ENCODE peak calls at places on chromosomes 4 and X, in eight cellular contexts. Y is cardiac septum, B is progenitor cell of endocrine pancreas, R is T-helper 9 cell, F is NCI-H187 treated with DMSO at 0.1 percent for 48 hours, W is HT1080, V is kidney epithelial cell, Q is RKO. S is an unnamed sample.

GRCh38 chr4:20456416-20456815 is 204.7 kb downstream of the SLIT2 start:
- DNase-seq in Y (no peak), B (no peak), R (no peak), F (no peak), W (peak; percentile 55), V (no peak), Q (peak; percentile 1), S (no peak)

GRCh38 chrX:130085551-130085986 is 24.7 kb downstream of the ELF4 start:
- DNase-seq in Y (no peak), B (no peak), R (no peak), F (no peak), W (peak; percentile 2), V (no peak), Q (no peak), S (no peak)

GRCh38 chr4:186192068-186192751 is 843 bp downstream of the CYP4V2 start:
- DNase-seq in Y (no peak), B (no peak), R (no peak), F (no peak), W (peak; percentile 52), V (no peak), Q (peak; percentile 67), S (no peak)

GRCh38 chr4:185318679-185319078 is 77.0 kb downstream of the LRP2BP start:
- DNase-seq in Y (no peak), B (no peak), R (no peak), F (no peak), W (peak; percentile 47), V (no peak), Q (no peak), S (no peak)

GRCh38 chr4:67909910-67910905 is 26.4 kb upstream of the TMPRSS11D start:
- DNase-seq in Y (no peak), B (no peak), R (no peak), F (no peak), W (no peak), V (no peak), Q (peak; percentile 44), S (no peak)

GRCh38 chr4:101074326-101074725 is 273.0 kb downstream of the PPP3CA start:
- DNase-seq in Y (no peak), B (no peak), R (no peak), F (no peak), W (no peak), V (no peak), Q (no peak), S (no peak)

GRCh38 chr4:138910914-138911336 is 104.7 kb upstream of the NOCT start:
- DNase-seq in Y (peak; percentile 78), B (peak; percentile 12), R (no peak), F (peak; percentile 59), W (peak; percentile 86), V (peak; percentile 88), Q (no peak), S (peak; percentile 72)

GRCh38 chr4:168743576-168743975 is 246.7 kb downstream of the PALLD start:
- DNase-seq in Y (no peak), B (no peak), R (no peak), F (no peak), W (no peak), V (no peak), Q (no peak), S (no peak)

GRCh38 chr4:140186651-140187315 is 32.8 kb upstream of the MAML3 start:
- DNase-seq in Y (no peak), B (no peak), R (no peak), F (no peak), W (peak; percentile 87), V (peak; percentile 72), Q (peak; percentile 50), S (no peak)

GRCh38 chr4:153345011-153345981 is 808 bp downstream of the MND1 start:
- DNase-seq in Y (no peak), B (no peak), R (peak; percentile 25), F (no peak), W (peak; percentile 74), V (no peak), Q (peak; percentile 77), S (no peak)

GRCh38 chrX:34638116-34638515 is 19.0 kb downstream of the TMEM47 start:
- DNase-seq in Y (no peak), B (no peak), R (no peak), F (no peak), W (peak; percentile 15), V (no peak), Q (peak; percentile 56), S (no peak)

GRCh38 chr4:13988347-13989265 is 361.1 kb upstream of the BOD1L1 start:
- DNase-seq in Y (no peak), B (no peak), R (no peak), F (no peak), W (peak; percentile 94), V (no peak), Q (no peak), S (no peak)

GRCh38 chr4:184911310-184911709 is 85.5 kb upstream of the ACSL1 start:
- DNase-seq in Y (no peak), B (no peak), R (no peak), F (no peak), W (peak; percentile 22), V (no peak), Q (peak; percentile 30), S (no peak)

GRCh38 chr4:184263910-184264732 is 46.4 kb upstream of the ENPP6 start:
- DNase-seq in Y (peak; percentile 94), B (peak; percentile 89), R (peak; percentile 94), F (peak; percentile 24), W (peak; percentile 88), V (peak; percentile 58), Q (peak; percentile 97), S (peak; percentile 91)

GRCh38 chr4:26343041-26343403 is 22.2 kb downstream of the RBPJ start:
- DNase-seq in Y (no peak), B (no peak), R (no peak), F (no peak), W (no peak), V (no peak), Q (no peak), S (no peak)

GRCh38 chr4:132818091-132818490 is 331.0 kb upstream of the PCDH10 start:
- DNase-seq in Y (no peak), B (peak; percentile 28), R (no peak), F (no peak), W (no peak), V (no peak), Q (no peak), S (no peak)

GRCh38 chrX:51395807-51396728 is 63.4 kb downstream of the NUDT10 start:
- DNase-seq in Y (no peak), B (no peak), R (peak; percentile 25), F (no peak), W (no peak), V (no peak), Q (no peak), S (no peak)

GRCh38 chrX:2767631-2768455 is 16.0 kb downstream of the XG start:
- DNase-seq in Y (no peak), B (no peak), R (no peak), F (no peak), W (peak; percentile 7), V (no peak), Q (no peak), S (no peak)

GRCh38 chrX:41981481-41982013 is 58.2 kb upstream of the CASK start:
- DNase-seq in Y (no peak), B (no peak), R (no peak), F (no peak), W (no peak), V (no peak), Q (no peak), S (no peak)

GRCh38 chrX:136250191-136251041 is 784 bp downstream of the MAP7D3 start:
- DNase-seq in Y (no peak), B (no peak), R (peak; percentile 2), F (no peak), W (peak; percentile 16), V (no peak), Q (peak; percentile 42), S (no peak)

GRCh38 chr4:128904821-128905220 is 95.3 kb downstream of the JADE1 start:
- DNase-seq in Y (no peak), B (no peak), R (no peak), F (no peak), W (no peak), V (no peak), Q (no peak), S (no peak)

GRCh38 chr4:8507251-8507570 is 66.6 kb downstream of the TRMT44 start:
- DNase-seq in Y (no peak), B (no peak), R (no peak), F (no peak), W (no peak), V (no peak), Q (no peak), S (no peak)

GRCh38 chr4:128468485-128468989 is 180.9 kb upstream of the PGRMC2 start:
- DNase-seq in Y (no peak), B (no peak), R (no peak), F (no peak), W (peak; percentile 68), V (peak; percentile 61), Q (peak; percentile 92), S (no peak)

GRCh38 chr4:52172166-52172565 is 121.1 kb downstream of the SPATA18 start:
- DNase-seq in Y (no peak), B (no peak), R (no peak), F (no peak), W (no peak), V (no peak), Q (no peak), S (no peak)

GRCh38 chr4:76058302-76058701 is 16.2 kb upstream of the ART3 start:
- DNase-seq in Y (no peak), B (no peak), R (no peak), F (no peak), W (no peak), V (no peak), Q (no peak), S (no peak)

GRCh38 chr4:80694178-80694577 is 336.3 kb upstream of the BMP3 start:
- DNase-seq in Y (no peak), B (no peak), R (no peak), F (no peak), W (peak; percentile 51), V (peak; percentile 32), Q (no peak), S (no peak)

GRCh38 chrX:85243761-85244410 is at the start of the genes SATL1 and ZNF711:
- DNase-seq in Y (no peak), B (peak; percentile 69), R (no peak), F (no peak), W (no peak), V (no peak), Q (peak; percentile 62), S (peak; percentile 80)

GRCh38 chr4:11428161-11428700 is 463 bp downstream of the HS3ST1 start:
- DNase-seq in Y (no peak), B (no peak), R (no peak), F (no peak), W (no peak), V (no peak), Q (no peak), S (no peak)

GRCh38 chr4:12679217-12679616 is 804.9 kb downstream of the RAB28 start:
- DNase-seq in Y (no peak), B (no peak), R (no peak), F (no peak), W (no peak), V (no peak), Q (peak; percentile 25), S (no peak)

GRCh38 chr4:832536-832935 is 6.6 kb upstream of the CPLX1 start:
- DNase-seq in Y (no peak), B (no peak), R (no peak), F (no peak), W (no peak), V (no peak), Q (no peak), S (no peak)

GRCh38 chrX:103779156-103779555 is 2.5 kb downstream of the PLP1 start:
- DNase-seq in Y (no peak), B (no peak), R (no peak), F (no peak), W (no peak), V (no peak), Q (no peak), S (no peak)

GRCh38 chrX:38985375-38985774 is 184.1 kb downstream of the MID1IP1 start:
- DNase-seq in Y (no peak), B (no peak), R (no peak), F (no peak), W (peak; percentile 0), V (no peak), Q (peak; percentile 48), S (no peak)

GRCh38 chrX:20144491-20144890 is 2.9 kb upstream of the EIF1AX start:
- DNase-seq in Y (no peak), B (no peak), R (no peak), F (no peak), W (peak; percentile 89), V (peak; percentile 38), Q (peak; percentile 88), S (no peak)

GRCh38 chr4:63787326-63787725 is 621.9 kb downstream of the TECRL start:
- DNase-seq in Y (no peak), B (no peak), R (no peak), F (no peak), W (no peak), V (no peak), Q (no peak), S (no peak)

S was measured in type B pancreatic cell.